ENCODE peak calls at places on chromosomes 7 and 10, in four cellular contexts. One of them, this sample, is unnamed.

GRCh38 chr7:17090751-17091150 is 207.7 kb upstream of the AHR start:
- DNase-seq in gastrocnemius medialis: no peak
- DNase-seq in adrenal gland: no peak
- DNase-seq in sigmoid colon: no peak
- DNase-seq in this sample: no peak

GRCh38 chr7:103446046-103446520 is at the start of gene SLC26A5:
- DNase-seq in adrenal gland: no peak
- DNase-seq in sigmoid colon: no peak
- DNase-seq in gastrocnemius medialis: no peak
- DNase-seq in this sample: peak; percentile 62

GRCh38 chr7:64946772-64947171 is 43.7 kb downstream of the ZNF273 start:
- DNase-seq in adrenal gland: no peak
- DNase-seq in sigmoid colon: no peak
- DNase-seq in gastrocnemius medialis: no peak
- DNase-seq in this sample: no peak

GRCh38 chr10:124364674-124365073 is 54.0 kb downstream of the OAT start:
- DNase-seq in sigmoid colon: no peak
- DNase-seq in adrenal gland: no peak
- DNase-seq in gastrocnemius medialis: no peak
- DNase-seq in this sample: no peak

GRCh38 chr10:32315426-32315825 is 31.5 kb downstream of the EPC1 start:
- DNase-seq in sigmoid colon: no peak
- DNase-seq in adrenal gland: no peak
- DNase-seq in gastrocnemius medialis: no peak
- DNase-seq in this sample: no peak

GRCh38 chr7:75928600-75928939 is 13.6 kb downstream of the POR start:
- DNase-seq in sigmoid colon: no peak
- DNase-seq in gastrocnemius medialis: no peak
- DNase-seq in adrenal gland: no peak
- DNase-seq in this sample: no peak

GRCh38 chr7:25926009-25926408 is 226.0 kb upstream of the NFE2L3 start:
- DNase-seq in sigmoid colon: no peak
- DNase-seq in adrenal gland: peak; percentile 39
- DNase-seq in gastrocnemius medialis: no peak
- DNase-seq in this sample: peak; percentile 19

GRCh38 chr10:7275761-7276440 is 134.9 kb downstream of the SFMBT2 start:
- DNase-seq in adrenal gland: no peak
- DNase-seq in gastrocnemius medialis: no peak
- DNase-seq in sigmoid colon: no peak
- DNase-seq in this sample: no peak

GRCh38 chr10:6885284-6885683 is 305.2 kb upstream of the PRKCQ start:
- DNase-seq in sigmoid colon: no peak
- DNase-seq in adrenal gland: no peak
- DNase-seq in gastrocnemius medialis: no peak
- DNase-seq in this sample: no peak

GRCh38 chr10:125977206-125977605 is 80.8 kb downstream of the FANK1 start:
- DNase-seq in gastrocnemius medialis: no peak
- DNase-seq in adrenal gland: no peak
- DNase-seq in sigmoid colon: no peak
- DNase-seq in this sample: no peak

GRCh38 chr7:114715907-114716306 is 206.0 kb upstream of the MDFIC start:
- DNase-seq in gastrocnemius medialis: no peak
- DNase-seq in sigmoid colon: no peak
- DNase-seq in adrenal gland: no peak
- DNase-seq in this sample: no peak

GRCh38 chr7:130721486-130722277 is 12.3 kb downstream of the KLF14 start:
- DNase-seq in adrenal gland: peak; percentile 89
- DNase-seq in sigmoid colon: peak; percentile 72
- DNase-seq in gastrocnemius medialis: peak; percentile 34
- DNase-seq in this sample: peak; percentile 55

GRCh38 chr7:120944826-120945562 is 5.6 kb upstream of the ING3 start:
- DNase-seq in adrenal gland: no peak
- DNase-seq in gastrocnemius medialis: no peak
- DNase-seq in sigmoid colon: no peak
- DNase-seq in this sample: no peak

GRCh38 chr10:30433779-30434272 is at the start of gene MAP3K8:
- DNase-seq in adrenal gland: peak; percentile 91
- DNase-seq in gastrocnemius medialis: peak; percentile 81
- DNase-seq in sigmoid colon: peak; percentile 94
- DNase-seq in this sample: peak; percentile 91

GRCh38 chr10:30431435-30431911 is 2.5 kb upstream of the MAP3K8 start:
- DNase-seq in adrenal gland: no peak
- DNase-seq in gastrocnemius medialis: no peak
- DNase-seq in sigmoid colon: no peak
- DNase-seq in this sample: peak; percentile 68

GRCh38 chr10:30432631-30433285 is 1.2 kb upstream of the MAP3K8 start:
- DNase-seq in adrenal gland: peak; percentile 56
- DNase-seq in sigmoid colon: peak; percentile 70
- DNase-seq in gastrocnemius medialis: no peak
- DNase-seq in this sample: peak; percentile 58

GRCh38 chr10:30433286-30433778 is 652 bp upstream of the MAP3K8 start:
- DNase-seq in adrenal gland: peak; percentile 87
- DNase-seq in gastrocnemius medialis: peak; percentile 49
- DNase-seq in sigmoid colon: peak; percentile 92
- DNase-seq in this sample: peak; percentile 84

DNA sequence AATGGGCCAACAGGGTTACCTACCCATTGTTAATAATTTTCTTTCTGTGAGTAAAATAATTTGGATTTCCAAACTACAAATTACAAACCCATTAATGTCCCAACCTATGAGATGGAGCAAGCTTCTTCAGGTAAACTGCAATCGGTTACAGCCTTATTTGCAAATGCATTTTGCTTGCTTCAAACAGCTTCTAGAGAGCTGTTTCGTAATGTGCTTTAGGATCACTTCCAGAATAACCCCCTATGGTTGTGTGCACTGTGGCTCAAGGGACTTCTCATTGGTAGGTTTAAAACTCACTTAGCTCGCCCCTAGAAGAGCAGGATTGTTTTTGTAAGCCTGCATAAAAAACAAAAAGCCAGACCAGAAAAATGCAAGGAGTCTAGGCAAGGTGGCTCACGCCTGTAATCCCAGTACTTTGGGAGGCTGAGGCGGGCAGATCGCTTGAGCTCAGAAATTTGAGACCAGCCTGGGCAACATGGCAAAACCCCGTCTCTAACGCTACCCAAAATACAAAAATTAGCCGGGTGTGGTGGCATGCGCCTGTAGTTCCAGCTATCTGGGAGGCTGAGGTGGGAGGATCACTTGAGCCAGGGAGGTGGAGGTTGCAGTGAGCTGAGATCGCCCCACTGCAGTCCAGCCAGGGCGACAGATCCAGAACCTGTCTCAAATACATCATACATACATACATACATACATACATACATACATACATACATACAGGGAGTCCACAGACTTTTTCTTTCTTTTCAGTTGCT is 3.3 kb upstream of the MAP3K8 start:
- DNase-seq in gastrocnemius medialis: no peak
- DNase-seq in sigmoid colon: no peak
- DNase-seq in adrenal gland: no peak
- DNase-seq in this sample: no peak
- TF ChIP-seq POLR2A in gastrocnemius medialis: no peak
- TF ChIP-seq POLR2A in sigmoid colon: no peak
- TF ChIP-seq POLR2A in adrenal gland: no peak
- TF ChIP-seq POLR2A in this sample: no peak

GRCh38 chr10:17232276-17232987 is 4.4 kb downstream of the VIM start:
- DNase-seq in adrenal gland: no peak
- DNase-seq in sigmoid colon: no peak
- DNase-seq in gastrocnemius medialis: no peak
- DNase-seq in this sample: no peak

GRCh38 chr10:17228081-17229015 is at the start of gene VIM:
- DNase-seq in adrenal gland: peak; percentile 93
- DNase-seq in sigmoid colon: peak; percentile 98
- DNase-seq in gastrocnemius medialis: peak; percentile 77
- DNase-seq in this sample: peak; percentile 81

GRCh38 chr10:17229016-17229716 is 1.1 kb downstream of the VIM start:
- DNase-seq in sigmoid colon: peak; percentile 97
- DNase-seq in gastrocnemius medialis: peak; percentile 69
- DNase-seq in adrenal gland: peak; percentile 82
- DNase-seq in this sample: peak; percentile 82

GRCh38 chr10:17229717-17229966 is 1.6 kb downstream of the VIM start:
- DNase-seq in sigmoid colon: no peak
- DNase-seq in adrenal gland: no peak
- DNase-seq in gastrocnemius medialis: no peak
- DNase-seq in this sample: no peak

DNA sequence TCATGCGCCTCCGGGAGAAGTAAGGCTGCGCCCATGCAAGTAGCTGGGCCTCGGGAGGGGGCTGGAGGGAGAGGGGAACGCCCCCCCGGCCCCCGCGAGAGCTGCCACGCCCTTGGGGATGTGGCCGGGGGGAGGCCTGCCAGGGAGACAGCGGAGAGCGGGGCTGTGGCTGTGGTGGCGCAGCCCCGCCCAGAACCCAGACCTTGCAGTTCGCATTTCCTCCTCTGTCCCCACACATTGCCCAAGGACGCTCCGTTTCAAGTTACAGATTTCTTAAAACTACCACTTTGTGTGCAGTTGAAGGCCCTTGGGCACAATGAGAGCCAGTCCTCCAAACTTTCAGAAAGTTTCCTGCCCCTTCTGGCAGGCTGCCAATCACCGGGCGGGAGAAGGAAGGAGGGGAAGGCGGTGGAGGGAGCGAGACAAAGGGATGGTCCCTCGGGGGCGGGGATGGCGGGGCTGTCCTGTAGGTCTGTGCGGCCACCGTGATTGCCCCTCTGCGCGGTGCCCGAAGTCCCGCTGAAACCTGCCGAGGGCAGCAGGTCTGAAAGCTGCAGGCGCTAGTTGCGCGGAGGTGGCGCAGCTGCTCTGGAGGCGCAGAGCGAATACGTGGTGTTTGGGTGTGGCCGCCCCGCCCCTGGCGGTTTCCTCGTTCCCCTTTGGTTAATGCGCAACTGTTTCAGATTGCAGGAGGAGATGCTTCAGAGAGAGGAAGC is 2.1 kb downstream of the VIM start:
- DNase-seq in adrenal gland: peak; percentile 87
- DNase-seq in gastrocnemius medialis: peak; percentile 53
- DNase-seq in sigmoid colon: peak; percentile 91
- DNase-seq in this sample: peak; percentile 93
- TF ChIP-seq POLR2A in adrenal gland: peak; percentile 50
- TF ChIP-seq POLR2A in gastrocnemius medialis: no peak
- TF ChIP-seq POLR2A in sigmoid colon: no peak
- TF ChIP-seq POLR2A in this sample: peak; percentile 75

GRCh38 chr10:29735628-29736324 is 101.0 kb upstream of the SVIL start:
- DNase-seq in adrenal gland: peak; percentile 84
- DNase-seq in sigmoid colon: peak; percentile 96
- DNase-seq in gastrocnemius medialis: peak; percentile 84
- DNase-seq in this sample: peak; percentile 92

GRCh38 chr10:29734640-29734979 is 99.8 kb upstream of the SVIL start:
- DNase-seq in adrenal gland: no peak
- DNase-seq in sigmoid colon: no peak
- DNase-seq in gastrocnemius medialis: no peak
- DNase-seq in this sample: no peak

GRCh38 chr10:29736325-29737208 is 101.8 kb upstream of the SVIL start:
- DNase-seq in adrenal gland: peak; percentile 55
- DNase-seq in gastrocnemius medialis: peak; percentile 34
- DNase-seq in sigmoid colon: peak; percentile 88
- DNase-seq in this sample: peak; percentile 70

GRCh38 chr10:29733323-29733722 is 98.6 kb upstream of the SVIL start:
- DNase-seq in adrenal gland: no peak
- DNase-seq in gastrocnemius medialis: no peak
- DNase-seq in sigmoid colon: peak; percentile 68
- DNase-seq in this sample: no peak

GRCh38 chr10:29734980-29735627 is 100.3 kb upstream of the SVIL start:
- DNase-seq in sigmoid colon: peak; percentile 84
- DNase-seq in gastrocnemius medialis: peak; percentile 67
- DNase-seq in adrenal gland: peak; percentile 67
- DNase-seq in this sample: peak; percentile 66
- TF ChIP-seq POLR2A in sigmoid colon: no peak
- TF ChIP-seq POLR2A in gastrocnemius medialis: peak; percentile 32
- TF ChIP-seq POLR2A in adrenal gland: peak; percentile 35
- TF ChIP-seq POLR2A in this sample: no peak

GRCh38 chr7:74231232-74231590 is 21.4 kb downstream of the LAT2 start:
- DNase-seq in sigmoid colon: no peak
- DNase-seq in adrenal gland: no peak
- DNase-seq in gastrocnemius medialis: no peak
- DNase-seq in this sample: peak; percentile 27
- TF ChIP-seq POLR2A in sigmoid colon: no peak
- TF ChIP-seq POLR2A in adrenal gland: no peak
- TF ChIP-seq POLR2A in gastrocnemius medialis: no peak
- TF ChIP-seq POLR2A in this sample: no peak

DNA sequence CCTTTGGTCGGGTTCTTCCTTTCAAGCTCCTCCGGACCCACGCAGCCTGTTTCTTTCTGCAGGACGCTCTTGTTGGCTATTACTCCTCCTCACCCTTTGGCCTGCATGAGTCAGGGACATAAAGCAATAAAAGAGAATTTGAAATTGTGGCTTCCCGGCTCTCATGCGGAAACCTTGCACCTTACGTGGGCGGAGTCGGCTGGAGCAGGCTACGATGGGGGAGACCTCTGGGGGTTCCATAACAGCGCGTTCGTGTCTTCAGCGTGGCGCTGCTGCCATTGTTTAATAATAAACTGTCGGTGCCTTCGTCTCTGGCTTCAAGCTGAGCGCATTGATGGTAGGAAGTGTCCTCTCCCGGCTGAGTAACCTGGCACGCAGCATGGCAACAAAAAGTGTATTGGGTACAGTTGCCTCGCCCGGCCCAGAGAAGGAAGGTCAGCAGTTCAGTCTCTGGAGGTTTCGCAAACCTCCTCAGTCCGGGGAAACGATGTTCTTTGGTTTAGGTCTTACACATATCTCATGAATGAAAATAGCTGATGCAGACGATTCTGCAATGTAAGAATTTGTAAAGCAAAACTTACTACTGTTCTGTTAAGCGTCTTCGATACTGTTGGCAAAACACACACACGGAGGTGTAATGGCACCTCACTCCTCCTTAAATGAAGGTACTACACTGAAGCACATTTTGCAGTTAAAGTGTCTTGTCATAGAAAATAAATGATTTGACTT is 623 bp upstream of the CCDC186 start:
- DNase-seq in adrenal gland: peak; percentile 78
- DNase-seq in gastrocnemius medialis: peak; percentile 69
- DNase-seq in sigmoid colon: peak; percentile 78
- DNase-seq in this sample: no peak
- TF ChIP-seq POLR2A in adrenal gland: no peak
- TF ChIP-seq POLR2A in gastrocnemius medialis: no peak
- TF ChIP-seq POLR2A in sigmoid colon: no peak
- TF ChIP-seq POLR2A in this sample: no peak

This sample was measured in transverse colon.